ENCODE peak calls at places on chromosomes 16 and 17, in seven cellular contexts. One of them, this sample, is unnamed.

GRCh38 chr17:74742153-74742515 is 5.1 kb downstream of the RAB37 start:
- DNase-seq in PC-9: peak
- DNase-seq in NCI-H1417 treated with DMSO at 0.1 percent for 48 hours: no peak
- DNase-seq in HEK293T: no peak
- DNase-seq in choroid plexus epithelial cell: no peak
- DNase-seq in amniotic stem cell: no peak
- DNase-seq in NCI-H345: no peak
- DNase-seq in this sample: no peak

GRCh38 chr17:78014651-78015050 is 56.1 kb downstream of the TNRC6C start:
- DNase-seq in PC-9: no peak
- DNase-seq in NCI-H1417 treated with DMSO at 0.1 percent for 48 hours: no peak
- DNase-seq in HEK293T: no peak
- DNase-seq in choroid plexus epithelial cell: no peak
- DNase-seq in amniotic stem cell: no peak
- DNase-seq in NCI-H345: no peak
- DNase-seq in this sample: no peak

GRCh38 chr17:69331746-69332145 is 4.8 kb upstream of the ABCA5 start:
- DNase-seq in PC-9: no peak
- DNase-seq in NCI-H1417 treated with DMSO at 0.1 percent for 48 hours: no peak
- DNase-seq in HEK293T: no peak
- DNase-seq in choroid plexus epithelial cell: no peak
- DNase-seq in amniotic stem cell: no peak
- DNase-seq in NCI-H345: no peak
- DNase-seq in this sample: no peak

GRCh38 chr16:17130733-17131132 is 340.0 kb downstream of the XYLT1 start:
- DNase-seq in PC-9: no peak
- DNase-seq in NCI-H1417 treated with DMSO at 0.1 percent for 48 hours: no peak
- DNase-seq in HEK293T: no peak
- DNase-seq in choroid plexus epithelial cell: no peak
- DNase-seq in amniotic stem cell: no peak
- DNase-seq in NCI-H345: no peak
- DNase-seq in this sample: no peak

GRCh38 chr16:78742501-78743283 is 643.2 kb downstream of the WWOX start:
- DNase-seq in PC-9: no peak
- DNase-seq in NCI-H1417 treated with DMSO at 0.1 percent for 48 hours: no peak
- DNase-seq in HEK293T: peak
- DNase-seq in choroid plexus epithelial cell: no peak
- DNase-seq in amniotic stem cell: no peak
- DNase-seq in NCI-H345: no peak
- DNase-seq in this sample: no peak

GRCh38 chr16:53982631-53983042 is 278.7 kb downstream of the FTO start:
- DNase-seq in PC-9: peak
- DNase-seq in NCI-H1417 treated with DMSO at 0.1 percent for 48 hours: no peak
- DNase-seq in HEK293T: no peak
- DNase-seq in choroid plexus epithelial cell: peak
- DNase-seq in amniotic stem cell: no peak
- DNase-seq in NCI-H345: no peak
- DNase-seq in this sample: no peak

GRCh38 chr17:78127888-78128615 is 503 bp downstream of the TMC6 start:
- DNase-seq in PC-9: no peak
- DNase-seq in NCI-H1417 treated with DMSO at 0.1 percent for 48 hours: no peak
- DNase-seq in HEK293T: peak
- DNase-seq in choroid plexus epithelial cell: no peak
- DNase-seq in amniotic stem cell: no peak
- DNase-seq in NCI-H345: no peak
- DNase-seq in this sample: no peak

GRCh38 chr17:49003557-49004511 is 6.6 kb downstream of the IGF2BP1 start:
- DNase-seq in PC-9: no peak
- DNase-seq in NCI-H1417 treated with DMSO at 0.1 percent for 48 hours: no peak
- DNase-seq in HEK293T: no peak
- DNase-seq in choroid plexus epithelial cell: peak
- DNase-seq in amniotic stem cell: no peak
- DNase-seq in NCI-H345: no peak
- DNase-seq in this sample: no peak

GRCh38 chr17:1362964-1363363 is 37.1 kb downstream of the YWHAE start:
- DNase-seq in PC-9: no peak
- DNase-seq in NCI-H1417 treated with DMSO at 0.1 percent for 48 hours: no peak
- DNase-seq in HEK293T: no peak
- DNase-seq in choroid plexus epithelial cell: peak
- DNase-seq in amniotic stem cell: no peak
- DNase-seq in NCI-H345: no peak
- DNase-seq in this sample: no peak

GRCh38 chr16:82671743-82672142 is 45.0 kb downstream of the CDH13 start:
- DNase-seq in PC-9: no peak
- DNase-seq in NCI-H1417 treated with DMSO at 0.1 percent for 48 hours: no peak
- DNase-seq in HEK293T: no peak
- DNase-seq in choroid plexus epithelial cell: no peak
- DNase-seq in amniotic stem cell: no peak
- DNase-seq in NCI-H345: no peak
- DNase-seq in this sample: no peak

GRCh38 chr16:50718761-50719400 is 23.0 kb upstream of the CYLD start:
- DNase-seq in PC-9: no peak
- DNase-seq in NCI-H1417 treated with DMSO at 0.1 percent for 48 hours: no peak
- DNase-seq in HEK293T: no peak
- DNase-seq in choroid plexus epithelial cell: no peak
- DNase-seq in amniotic stem cell: no peak
- DNase-seq in NCI-H345: no peak
- DNase-seq in this sample: no peak

GRCh38 chr17:16941643-16942042 is 30.3 kb downstream of the TNFRSF13B start:
- DNase-seq in PC-9: no peak
- DNase-seq in NCI-H1417 treated with DMSO at 0.1 percent for 48 hours: no peak
- DNase-seq in HEK293T: no peak
- DNase-seq in choroid plexus epithelial cell: no peak
- DNase-seq in amniotic stem cell: no peak
- DNase-seq in NCI-H345: no peak
- DNase-seq in this sample: no peak

GRCh38 chr17:79117905-79118487 is 43.4 kb downstream of the ENGASE start:
- DNase-seq in PC-9: no peak
- DNase-seq in NCI-H1417 treated with DMSO at 0.1 percent for 48 hours: no peak
- DNase-seq in HEK293T: no peak
- DNase-seq in choroid plexus epithelial cell: no peak
- DNase-seq in amniotic stem cell: no peak
- DNase-seq in NCI-H345: no peak
- DNase-seq in this sample: no peak

GRCh38 chr16:868386-868755 is 67.8 kb upstream of the GNG13 start:
- DNase-seq in PC-9: no peak
- DNase-seq in NCI-H1417 treated with DMSO at 0.1 percent for 48 hours: no peak
- DNase-seq in HEK293T: no peak
- DNase-seq in choroid plexus epithelial cell: no peak
- DNase-seq in amniotic stem cell: no peak
- DNase-seq in NCI-H345: no peak
- DNase-seq in this sample: no peak

GRCh38 chr17:49210158-49211029 is at the start of the genes ABI3 and GNGT2:
- DNase-seq in PC-9: no peak
- DNase-seq in NCI-H1417 treated with DMSO at 0.1 percent for 48 hours: no peak
- DNase-seq in HEK293T: no peak
- DNase-seq in choroid plexus epithelial cell: peak
- DNase-seq in amniotic stem cell: no peak
- DNase-seq in NCI-H345: no peak
- DNase-seq in this sample: no peak

GRCh38 chr16:89565256-89565505 is 4.7 kb downstream of the RPL13 start:
- DNase-seq in PC-9: peak
- DNase-seq in NCI-H1417 treated with DMSO at 0.1 percent for 48 hours: no peak
- DNase-seq in HEK293T: peak
- DNase-seq in choroid plexus epithelial cell: no peak
- DNase-seq in amniotic stem cell: no peak
- DNase-seq in NCI-H345: no peak
- DNase-seq in this sample: no peak

GRCh38 chr16:87216824-87217205 is 100.4 kb downstream of the C16orf95 start:
- DNase-seq in PC-9: no peak
- DNase-seq in NCI-H1417 treated with DMSO at 0.1 percent for 48 hours: no peak
- DNase-seq in HEK293T: no peak
- DNase-seq in choroid plexus epithelial cell: peak
- DNase-seq in amniotic stem cell: no peak
- DNase-seq in NCI-H345: no peak
- DNase-seq in this sample: no peak

GRCh38 chr16:66474750-66475199 is 47.7 kb downstream of the BEAN1 start:
- DNase-seq in PC-9: peak
- DNase-seq in NCI-H1417 treated with DMSO at 0.1 percent for 48 hours: no peak
- DNase-seq in HEK293T: no peak
- DNase-seq in choroid plexus epithelial cell: no peak
- DNase-seq in amniotic stem cell: no peak
- DNase-seq in NCI-H345: peak
- DNase-seq in this sample: peak

GRCh38 chr17:17495448-17496188 is 577 bp downstream of the RASD1 start:
- DNase-seq in PC-9: no peak
- DNase-seq in NCI-H1417 treated with DMSO at 0.1 percent for 48 hours: no peak
- DNase-seq in HEK293T: no peak
- DNase-seq in choroid plexus epithelial cell: peak
- DNase-seq in amniotic stem cell: no peak
- DNase-seq in NCI-H345: no peak
- DNase-seq in this sample: no peak

GRCh38 chr16:54286067-54286329 is 589 bp downstream of the IRX3 start:
- DNase-seq in PC-9: no peak
- DNase-seq in NCI-H1417 treated with DMSO at 0.1 percent for 48 hours: no peak
- DNase-seq in HEK293T: no peak
- DNase-seq in choroid plexus epithelial cell: no peak
- DNase-seq in amniotic stem cell: no peak
- DNase-seq in NCI-H345: no peak
- DNase-seq in this sample: no peak

GRCh38 chr17:74953129-74953687 is 17.5 kb downstream of the OTOP3 start:
- DNase-seq in PC-9: no peak
- DNase-seq in NCI-H1417 treated with DMSO at 0.1 percent for 48 hours: no peak
- DNase-seq in HEK293T: no peak
- DNase-seq in choroid plexus epithelial cell: no peak
- DNase-seq in amniotic stem cell: no peak
- DNase-seq in NCI-H345: no peak
- DNase-seq in this sample: no peak

GRCh38 chr16:62853887-62854286 is 817.6 kb upstream of the CDH8 start:
- DNase-seq in PC-9: no peak
- DNase-seq in NCI-H1417 treated with DMSO at 0.1 percent for 48 hours: no peak
- DNase-seq in HEK293T: no peak
- DNase-seq in choroid plexus epithelial cell: no peak
- DNase-seq in amniotic stem cell: no peak
- DNase-seq in NCI-H345: no peak
- DNase-seq in this sample: no peak

GRCh38 chr16:78892925-78893324 is 707.6 kb downstream of the MAF start:
- DNase-seq in PC-9: no peak
- DNase-seq in NCI-H1417 treated with DMSO at 0.1 percent for 48 hours: no peak
- DNase-seq in HEK293T: no peak
- DNase-seq in choroid plexus epithelial cell: no peak
- DNase-seq in amniotic stem cell: no peak
- DNase-seq in NCI-H345: no peak
- DNase-seq in this sample: no peak

GRCh38 chr17:72121164-72122001 is 563 bp downstream of the SOX9 start:
- DNase-seq in PC-9: no peak
- DNase-seq in NCI-H1417 treated with DMSO at 0.1 percent for 48 hours: no peak
- DNase-seq in HEK293T: peak
- DNase-seq in choroid plexus epithelial cell: peak
- DNase-seq in amniotic stem cell: no peak
- DNase-seq in NCI-H345: peak
- DNase-seq in this sample: peak

GRCh38 chr16:14423344-14423743 is 206.7 kb downstream of the PARN start:
- DNase-seq in PC-9: no peak
- DNase-seq in NCI-H1417 treated with DMSO at 0.1 percent for 48 hours: no peak
- DNase-seq in HEK293T: no peak
- DNase-seq in choroid plexus epithelial cell: no peak
- DNase-seq in amniotic stem cell: no peak
- DNase-seq in NCI-H345: no peak
- DNase-seq in this sample: no peak